ENCODE peak calls at places on chromosomes 7 and 10, in six cellular contexts. V, I, O, M, G and L are unnamed samples.

GRCh38 chr7:47988496-47989386 is 9.3 kb upstream of the HUS1 start:
- DNase-seq in G (peak; percentile 14), V (no peak), M (no peak), O (no peak), I (no peak), L (no peak)

GRCh38 chr10:85791846-85792532 is 574.6 kb downstream of the GRID1 start:
- DNase-seq in I (no peak), G (peak; percentile 1), M (no peak), V (no peak), O (no peak), L (no peak)

GRCh38 chr10:97810476-97810875 is 38.7 kb upstream of the SFRP5 start:
- DNase-seq in V (no peak), M (peak; percentile 10), I (no peak), O (no peak), G (peak; percentile 51), L (no peak)

GRCh38 chr7:139476139-139476538 is 7.3 kb downstream of the KLRG2 start:
- DNase-seq in M (no peak), O (no peak), V (no peak), I (no peak), G (no peak), L (no peak)

GRCh38 chr7:76333388-76334101 is 25.2 kb downstream of the YWHAG start:
- DNase-seq in M (no peak), G (no peak), O (no peak), I (no peak), V (no peak), L (peak; percentile 90)

GRCh38 chr10:78004215-78005026 is 24.9 kb downstream of the POLR3A start:
- DNase-seq in I (no peak), O (no peak), V (no peak), M (no peak), G (no peak), L (no peak)

GRCh38 chr7:151078233-151079040 is 2.2 kb downstream of the FASTK start:
- DNase-seq in G (no peak), O (no peak), I (no peak), M (no peak), V (no peak), L (peak; percentile 70)

GRCh38 chr7:150727381-150727780 is 9.8 kb upstream of the GIMAP5 start:
- DNase-seq in O (peak; percentile 75), V (no peak), M (no peak), G (no peak), I (no peak), L (no peak)

GRCh38 chr7:88927-89921 is 103.1 kb upstream of the FAM20C start:
- DNase-seq in M (no peak), V (no peak), O (no peak), G (peak; percentile 87), I (no peak), L (peak; percentile 85)

GRCh38 chr7:102942883-102943261 is 30.1 kb downstream of the LRRC17 start:
- DNase-seq in O (no peak), V (no peak), M (no peak), G (no peak), I (no peak), L (no peak)

GRCh38 chr7:47337531-47337930 is 244.4 kb downstream of the TNS3 start:
- DNase-seq in V (no peak), G (no peak), I (no peak), O (no peak), M (no peak), L (no peak)

GRCh38 chr7:150439926-150440325 is 10.5 kb upstream of the GIMAP8 start:
- DNase-seq in O (no peak), G (no peak), M (no peak), V (no peak), I (no peak), L (no peak)

GRCh38 chr7:143395187-143396149 is 13.2 kb downstream of the EPHA1 start:
- DNase-seq in I (no peak), M (no peak), O (no peak), V (no peak), G (no peak), L (no peak)

GRCh38 chr7:149285581-149285975 is 23.6 kb downstream of the ZNF783 start:
- DNase-seq in V (no peak), G (peak; percentile 14), I (no peak), M (no peak), O (peak; percentile 35), L (peak; percentile 77)

GRCh38 chr10:125823663-125824251 is 411 bp downstream of the BCCIP start:
- DNase-seq in G (no peak), I (no peak), M (no peak), V (no peak), O (peak; percentile 25), L (no peak)

GRCh38 chr7:141700291-141700847 is 1.6 kb downstream of the DENND11 start:
- DNase-seq in V (no peak), G (no peak), I (no peak), O (no peak), M (no peak), L (no peak)

GRCh38 chr7:154968336-154969001 is 34.5 kb downstream of the PAXIP1 start:
- DNase-seq in G (no peak), V (no peak), M (no peak), O (no peak), I (no peak), L (no peak)

GRCh38 chr7:29898301-29898700 is 91.3 kb downstream of the SCRN1 start:
- DNase-seq in I (no peak), O (no peak), G (no peak), V (no peak), M (no peak), L (no peak)

GRCh38 chr10:124244256-124244877 is 151.0 kb upstream of the CHST15 start:
- DNase-seq in G (no peak), O (no peak), V (no peak), I (no peak), M (no peak), L (peak; percentile 51)

GRCh38 chr7:19623676-19624075 is 85.2 kb downstream of the POLR1F start:
- DNase-seq in G (no peak), M (no peak), V (no peak), I (no peak), O (no peak), L (no peak)

GRCh38 chr10:48820699-48821098 is 118.9 kb downstream of the LRRC18 start:
- DNase-seq in O (no peak), M (no peak), I (no peak), G (no peak), V (no peak), L (no peak)

GRCh38 chr7:143323650-143324049 is 7.7 kb downstream of the CLCN1 start:
- DNase-seq in G (no peak), V (no peak), I (no peak), O (no peak), M (no peak), L (no peak)

GRCh38 chr7:66357062-66357461 is 151.9 kb downstream of the TPST1 start:
- DNase-seq in I (no peak), O (no peak), M (no peak), V (no peak), G (no peak), L (no peak)

DNA sequence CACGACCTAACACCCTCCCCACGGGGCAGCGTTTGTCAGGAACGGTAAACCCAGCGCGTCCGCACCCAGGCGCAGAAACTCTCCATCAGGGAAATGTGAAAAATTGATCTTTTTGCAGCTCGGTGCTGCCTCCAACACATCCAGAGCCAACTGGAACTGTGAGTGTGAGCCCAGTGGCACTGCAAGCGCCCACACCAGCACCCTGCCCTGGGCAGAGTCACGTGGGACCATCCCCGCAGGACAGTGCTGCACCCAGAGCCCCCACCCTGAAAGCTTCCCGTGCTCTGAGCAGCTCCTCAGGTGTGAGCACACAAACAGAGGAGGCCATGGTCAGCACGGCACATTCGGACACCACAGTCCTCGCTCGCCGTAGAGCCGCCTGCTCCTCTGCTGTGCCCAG is 330.9 kb downstream of the DNAJB6 start:
- DNase-seq in O (no peak), V (no peak), G (no peak), I (no peak), M (no peak), L (peak; percentile 51)
- H3K9ac ChIP-seq in O (no peak overlapping the region), V (no peak overlapping the region), G (no peak overlapping the region), I (no peak overlapping the region), M (no peak overlapping the region), L (no peak overlapping the region)

DNA sequence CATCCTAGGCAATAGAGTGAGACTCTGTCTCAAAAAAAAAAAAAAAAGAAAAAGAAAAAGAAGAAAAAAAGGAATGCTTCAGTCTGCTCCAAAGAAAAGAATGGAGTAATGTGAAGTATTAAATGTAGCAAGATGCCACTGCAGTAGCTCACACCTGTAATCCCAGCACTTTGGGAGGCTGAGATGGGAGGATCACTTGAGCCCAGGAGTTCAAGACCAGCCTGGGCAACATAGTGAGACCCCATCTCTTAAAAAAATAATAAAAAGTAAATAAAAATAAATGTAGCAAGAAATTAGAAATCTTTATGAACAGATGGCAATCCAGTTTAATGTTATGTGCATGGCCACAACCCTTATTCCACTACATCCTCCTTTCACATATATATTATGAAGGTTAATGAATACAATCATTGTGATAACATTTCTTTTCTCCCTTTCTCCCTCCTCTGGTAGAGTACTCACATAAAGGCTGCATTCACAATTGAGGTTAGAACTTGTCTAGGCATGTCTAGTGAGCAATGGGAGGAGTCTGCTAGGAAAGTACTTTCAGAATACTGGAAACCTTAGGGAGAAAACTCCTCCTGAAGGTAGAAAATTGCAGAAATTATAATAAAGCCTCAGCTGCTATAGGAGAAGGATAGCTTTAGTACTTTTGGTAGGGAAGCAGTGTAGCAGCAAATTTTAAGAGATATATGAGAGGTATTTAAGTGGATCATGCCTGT is 20.4 kb downstream of the KLLN start:
- DNase-seq in G (no peak), I (no peak), V (no peak), O (no peak), M (no peak), L (no peak)
- H3K9ac ChIP-seq in G (peak overlapping the region; percentile 61), I (no peak overlapping the region), V (no peak overlapping the region), O (no peak overlapping the region), M (peak overlapping the region; percentile 54), L (no peak overlapping the region)

GRCh38 chr10:17202506-17202905 is 1.0 kb upstream of the TRDMT1 start:
- DNase-seq in M (no peak), I (no peak), O (no peak), G (no peak), V (no peak), L (no peak)

GRCh38 chr10:17201165-17202013 is at the start of gene TRDMT1:
- DNase-seq in V (peak; percentile 96), O (peak; percentile 82), I (peak; percentile 71), M (peak; percentile 69), G (peak; percentile 55), L (peak; percentile 95)

GRCh38 chr10:17199351-17199804 is 2.1 kb downstream of the TRDMT1 start:
- DNase-seq in G (peak; percentile 38), M (no peak), V (no peak), I (no peak), O (no peak), L (no peak)

GRCh38 chr10:17200035-17200884 is 1.2 kb downstream of the TRDMT1 start:
- DNase-seq in G (no peak), M (no peak), I (no peak), O (no peak), V (no peak), L (no peak)

GRCh38 chr10:17200885-17201164 is 647 bp downstream of the TRDMT1 start:
- DNase-seq in M (peak; percentile 23), I (no peak), O (peak; percentile 42), G (peak; percentile 41), V (no peak), L (no peak)
- H3K9ac ChIP-seq in M (peak overlapping the region; percentile 76), I (peak overlapping the region; percentile 86), O (peak overlapping the region; percentile 84), G (peak overlapping the region; percentile 93), V (peak overlapping the region; percentile 57), L (peak overlapping the region; percentile 1)

DNA sequence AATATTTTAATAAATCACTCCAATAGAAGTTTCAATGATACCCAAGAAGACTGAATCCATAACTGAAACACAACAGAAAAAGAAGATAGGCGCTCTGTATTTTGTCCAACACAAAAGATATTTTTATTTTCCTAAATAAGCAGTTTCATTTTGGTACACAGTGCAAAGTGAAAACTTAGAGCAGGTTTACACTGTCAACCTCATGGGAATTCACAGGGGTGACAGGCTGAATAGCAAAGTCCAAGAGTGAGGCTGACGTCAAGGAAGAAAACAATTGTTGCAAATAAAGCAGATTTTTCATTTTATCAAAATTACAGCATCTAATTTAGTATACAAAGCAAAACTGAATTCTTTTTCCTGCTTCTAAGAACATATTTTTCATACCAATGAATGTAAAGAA is 28.6 kb downstream of the NAMPT start:
- DNase-seq in V (no peak), G (no peak), O (no peak), M (no peak), I (no peak), L (no peak)
- H3K9ac ChIP-seq in V (no peak overlapping the region), G (no peak overlapping the region), O (no peak overlapping the region), M (no peak overlapping the region), I (no peak overlapping the region), L (no peak overlapping the region)